ENCODE peak calls at places on chromosomes 12 and 14, in eight cellular contexts. One of them, this sample, is unnamed.

GRCh38 chr12:6442799-6443198 is 2.0 kb upstream of the CD27 start:
- DNase-seq in MM.1S: no peak
- DNase-seq in HFFc6: no peak
- DNase-seq in RWPE1: no peak
- DNase-seq in left lobe of liver: no peak
- DNase-seq in CD4-positive, alpha-beta T cell: no peak
- DNase-seq in astrocyte of the hippocampus: no peak
- DNase-seq in CD8-positive, alpha-beta memory T cell: no peak
- DNase-seq in this sample: no peak

GRCh38 chr12:75623631-75624118 is 112.3 kb upstream of the KRR1 start:
- DNase-seq in MM.1S: no peak
- DNase-seq in HFFc6: peak; percentile 53
- DNase-seq in RWPE1: peak; percentile 78
- DNase-seq in left lobe of liver: no peak
- DNase-seq in CD4-positive, alpha-beta T cell: no peak
- DNase-seq in astrocyte of the hippocampus: no peak
- DNase-seq in CD8-positive, alpha-beta memory T cell: no peak
- DNase-seq in this sample: peak; percentile 59

GRCh38 chr14:64722842-64723447 is 18.7 kb downstream of the PLEKHG3 start:
- DNase-seq in MM.1S: no peak
- DNase-seq in HFFc6: no peak
- DNase-seq in RWPE1: peak; percentile 65
- DNase-seq in left lobe of liver: no peak
- DNase-seq in CD4-positive, alpha-beta T cell: no peak
- DNase-seq in astrocyte of the hippocampus: no peak
- DNase-seq in CD8-positive, alpha-beta memory T cell: no peak
- DNase-seq in this sample: peak; percentile 86

GRCh38 chr12:44287545-44287944 is 451.7 kb downstream of the TMEM117 start:
- DNase-seq in MM.1S: no peak
- DNase-seq in HFFc6: no peak
- DNase-seq in RWPE1: no peak
- DNase-seq in left lobe of liver: no peak
- DNase-seq in CD4-positive, alpha-beta T cell: no peak
- DNase-seq in astrocyte of the hippocampus: no peak
- DNase-seq in CD8-positive, alpha-beta memory T cell: no peak
- DNase-seq in this sample: no peak

GRCh38 chr12:98951401-98951800 is 306.3 kb downstream of the APAF1 start:
- DNase-seq in MM.1S: no peak
- DNase-seq in HFFc6: no peak
- DNase-seq in RWPE1: no peak
- DNase-seq in left lobe of liver: no peak
- DNase-seq in CD4-positive, alpha-beta T cell: no peak
- DNase-seq in astrocyte of the hippocampus: no peak
- DNase-seq in CD8-positive, alpha-beta memory T cell: no peak
- DNase-seq in this sample: no peak

GRCh38 chr14:100840286-100840685 is 14.4 kb downstream of the MEG3 start:
- DNase-seq in MM.1S: no peak
- DNase-seq in HFFc6: no peak
- DNase-seq in RWPE1: no peak
- DNase-seq in left lobe of liver: no peak
- DNase-seq in CD4-positive, alpha-beta T cell: no peak
- DNase-seq in astrocyte of the hippocampus: no peak
- DNase-seq in CD8-positive, alpha-beta memory T cell: no peak
- DNase-seq in this sample: no peak

GRCh38 chr14:75401356-75401755 is 26.5 kb upstream of the JDP2 start:
- DNase-seq in MM.1S: no peak
- DNase-seq in HFFc6: no peak
- DNase-seq in RWPE1: no peak
- DNase-seq in left lobe of liver: peak; percentile 39
- DNase-seq in CD4-positive, alpha-beta T cell: no peak
- DNase-seq in astrocyte of the hippocampus: peak; percentile 42
- DNase-seq in CD8-positive, alpha-beta memory T cell: no peak
- DNase-seq in this sample: no peak

GRCh38 chr12:77746108-77746507 is 84.6 kb upstream of the NAV3 start:
- DNase-seq in MM.1S: peak; percentile 96
- DNase-seq in HFFc6: no peak
- DNase-seq in RWPE1: no peak
- DNase-seq in left lobe of liver: no peak
- DNase-seq in CD4-positive, alpha-beta T cell: no peak
- DNase-seq in astrocyte of the hippocampus: peak; percentile 36
- DNase-seq in CD8-positive, alpha-beta memory T cell: no peak
- DNase-seq in this sample: no peak

GRCh38 chr12:95318071-95318545 is 100.5 kb downstream of the VEZT start:
- DNase-seq in MM.1S: no peak
- DNase-seq in HFFc6: peak; percentile 57
- DNase-seq in RWPE1: peak; percentile 64
- DNase-seq in left lobe of liver: no peak
- DNase-seq in CD4-positive, alpha-beta T cell: no peak
- DNase-seq in astrocyte of the hippocampus: peak; percentile 58
- DNase-seq in CD8-positive, alpha-beta memory T cell: no peak
- DNase-seq in this sample: no peak

GRCh38 chr14:36221097-36221496 is 44.6 kb upstream of the PTCSC3 start:
- DNase-seq in MM.1S: no peak
- DNase-seq in HFFc6: no peak
- DNase-seq in RWPE1: no peak
- DNase-seq in left lobe of liver: no peak
- DNase-seq in CD4-positive, alpha-beta T cell: no peak
- DNase-seq in astrocyte of the hippocampus: no peak
- DNase-seq in CD8-positive, alpha-beta memory T cell: no peak
- DNase-seq in this sample: no peak

GRCh38 chr14:74663884-74664283 is 49.0 kb downstream of the AREL1 start:
- DNase-seq in MM.1S: no peak
- DNase-seq in HFFc6: no peak
- DNase-seq in RWPE1: no peak
- DNase-seq in left lobe of liver: no peak
- DNase-seq in CD4-positive, alpha-beta T cell: no peak
- DNase-seq in astrocyte of the hippocampus: no peak
- DNase-seq in CD8-positive, alpha-beta memory T cell: no peak
- DNase-seq in this sample: no peak

This sample was measured in keratinocyte.